ENCODE peak calls at places on chromosome 19, in four cellular contexts. G, I, Y and A are unnamed samples. For H3K4me1, the result is how much of the 10 kb centered on the place peaks cover.

GRCh38 chr19:42066075-42066754 is 3.8 kb downstream of the GRIK5 start:
- DNase-seq in G (no peak), Y (no peak), I (no peak), A (no peak)

GRCh38 chr19:46958542-46958941 is 61.1 kb upstream of the NPAS1 start:
- DNase-seq in G (no peak), Y (no peak), I (no peak), A (no peak)

GRCh38 chr19:40744554-40745401 is 5.5 kb downstream of the ACTMAP start:
- DNase-seq in G (peak), Y (no peak), I (no peak), A (no peak)

GRCh38 chr19:45767410-45767880 is 1.6 kb downstream of the SIX5 start:
- DNase-seq in G (peak), Y (no peak), I (peak), A (peak)

GRCh38 chr19:39970424-39970673 is 616 bp upstream of the PSMC4 start:
- DNase-seq in I (no peak), Y (no peak), G (no peak), A (no peak)

GRCh38 chr19:1093811-1094553 is 1.2 kb downstream of the POLR2E start:
- DNase-seq in I (no peak), G (no peak), Y (no peak), A (no peak)

GRCh38 chr19:37855098-37855497 is 51.3 kb downstream of the WDR87 start:
- DNase-seq in Y (no peak), I (peak), G (peak), A (peak)

GRCh38 chr19:28456264-28456663 is 756.7 kb downstream of the UQCRFS1 start:
- DNase-seq in I (no peak), Y (no peak), G (no peak), A (no peak)

GRCh38 chr19:45391346-45391745 is 13.5 kb downstream of the PPP1R13L start:
- DNase-seq in Y (no peak), I (no peak), G (no peak), A (no peak)

GRCh38 chr19:524062-524674 is 7.4 kb upstream of the CDC34 start:
- DNase-seq in G (no peak), Y (no peak), I (no peak), A (no peak)

GRCh38 chr19:8505680-8506401 is 3.4 kb upstream of the PRAM1 start:
- DNase-seq in Y (no peak), I (peak), G (peak), A (peak)

GRCh38 chr19:19488041-19488874 is 27.1 kb downstream of the TSSK6 start:
- DNase-seq in I (no peak), G (peak), Y (no peak), A (peak)

GRCh38 chr19:10104130-10104513 is 1.6 kb upstream of the ANGPTL6 start:
- DNase-seq in G (no peak), I (no peak), Y (no peak), A (no peak)

GRCh38 chr19:3183721-3184641 is 1.7 kb upstream of the NCLN start:
- DNase-seq in Y (no peak), I (no peak), G (no peak), A (no peak)

GRCh38 chr19:11931513-11931912 is 6.6 kb downstream of the ZNF700 start:
- DNase-seq in G (no peak), Y (no peak), I (no peak), A (no peak)

GRCh38 chr19:29855771-29856510 is 44.1 kb downstream of the CCNE1 start:
- DNase-seq in Y (no peak), G (no peak), I (no peak), A (no peak)

GRCh38 chr19:14871619-14872230 is 14.2 kb downstream of the OR7A17 start:
- DNase-seq in I (no peak), G (no peak), Y (no peak), A (no peak)

GRCh38 chr19:9597027-9597426 is 12.7 kb upstream of the ZNF121 start:
- DNase-seq in G (no peak), Y (peak), I (no peak), A (no peak)

GRCh38 chr19:47274891-47275865 is 493 bp downstream of the INAFM1 start:
- DNase-seq in I (no peak), Y (no peak), G (peak), A (peak)

GRCh38 chr19:18074192-18074591 is 12.5 kb downstream of the IL12RB1 start:
- DNase-seq in I (no peak), G (no peak), Y (no peak), A (no peak)

GRCh38 chr19:2434721-2435265 is 7.4 kb upstream of the TIMM13 start:
- DNase-seq in Y (no peak), G (no peak), I (no peak), A (no peak)

GRCh38 chr19:52993342-52994178 is 20.2 kb upstream of the ERVV-1 start:
- DNase-seq in I (peak), G (peak), Y (peak), A (peak)

GRCh38 chr19:21607453-21607852 is 102.1 kb downstream of the ZNF429 start:
- DNase-seq in Y (no peak), I (no peak), G (no peak), A (no peak)

GRCh38 chr19:52237771-52238400 is 31.5 kb upstream of the ZNF766 start:
- DNase-seq in G (peak), I (no peak), Y (peak), A (peak)

GRCh38 chr19:3176715-3177501 is 1.7 kb upstream of the S1PR4 start:
- DNase-seq in G (no peak), Y (no peak), I (no peak), A (peak)

GRCh38 chr19:30719189-30719990 is 347.2 kb downstream of the ZNF536 start:
- DNase-seq in Y (no peak), I (no peak), G (peak), A (peak)

GRCh38 chr19:3976495-3977241 is 5.8 kb upstream of the DAPK3 start:
- DNase-seq in Y (no peak), G (peak), I (no peak), A (no peak)

GRCh38 chr19:34459614-34460013 is 21.9 kb upstream of the WTIP start:
- DNase-seq in I (no peak), Y (no peak), G (no peak), A (no peak)

GRCh38 chr19:52734893-52735661 is at the start of gene ZNF611:
- DNase-seq in G (peak), Y (no peak), I (peak), A (peak)

GRCh38 chr19:31957711-31958110 is 387.7 kb upstream of the ZNF507 start:
- DNase-seq in I (no peak), G (no peak), Y (no peak), A (no peak)

GRCh38 chr19:30167206-30167903 is 204.8 kb upstream of the ZNF536 start:
- DNase-seq in G (no peak), I (no peak), Y (no peak), A (no peak)

DNA sequence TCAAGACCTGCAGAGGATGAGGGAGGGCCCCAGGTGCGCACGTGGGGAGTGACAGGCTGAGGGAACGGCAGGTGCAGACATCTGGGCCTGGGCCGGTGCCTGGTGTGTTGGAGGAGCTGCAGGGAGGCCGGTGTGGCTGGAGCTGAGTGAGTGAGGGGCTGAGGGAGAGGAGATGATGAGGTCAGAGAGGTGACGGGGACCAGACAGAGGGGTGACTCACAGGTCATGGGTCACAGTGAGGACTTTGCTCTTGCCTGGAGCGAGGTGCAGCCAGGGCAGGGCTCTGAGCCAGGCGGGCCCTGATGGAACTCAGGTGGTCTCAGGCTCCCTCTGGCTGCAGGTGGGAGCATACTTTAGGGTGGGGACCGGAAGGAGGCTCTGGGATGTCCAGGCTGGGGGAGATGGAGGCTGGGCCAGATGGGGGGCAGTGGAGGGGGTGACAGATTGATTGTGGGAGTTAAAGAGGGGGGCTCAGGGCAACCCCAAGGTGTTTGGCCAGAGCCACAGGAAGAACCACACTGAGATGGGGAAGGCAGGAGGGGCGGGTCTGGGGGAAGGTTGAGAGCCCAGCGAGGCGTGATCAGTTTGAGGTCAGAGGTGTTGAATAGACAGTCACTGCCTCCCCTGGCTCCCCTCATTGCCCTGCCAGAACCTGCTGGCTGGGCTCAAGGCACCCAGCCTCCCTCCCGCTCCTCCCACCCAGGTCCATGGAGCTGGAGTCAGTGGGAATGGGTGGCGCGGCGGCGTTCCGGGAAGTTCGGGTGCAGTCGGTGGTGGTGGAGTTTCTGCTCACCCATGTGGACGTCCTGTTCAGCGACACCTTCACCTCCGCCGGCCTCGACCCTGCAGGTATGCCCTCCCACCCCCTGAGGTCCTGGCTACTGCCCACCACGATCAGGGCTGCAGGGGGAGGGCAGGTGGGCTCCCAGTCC is 8.4 kb downstream of the ARHGAP33 start:
- DNase-seq in G (no peak), I (no peak), Y (no peak), A (no peak)
- TF ChIP-seq CTCF in G (no peak), I (no peak), Y (no peak), A (no peak)

GRCh38 chr19:54279441-54279962 is 1.4 kb downstream of the LILRB2 start:
- DNase-seq in G (no peak), I (no peak), Y (no peak), A (no peak)
- H3K4me1 ChIP-seq in G (under half), I (under half), Y (under half), A (under half)

DNA sequence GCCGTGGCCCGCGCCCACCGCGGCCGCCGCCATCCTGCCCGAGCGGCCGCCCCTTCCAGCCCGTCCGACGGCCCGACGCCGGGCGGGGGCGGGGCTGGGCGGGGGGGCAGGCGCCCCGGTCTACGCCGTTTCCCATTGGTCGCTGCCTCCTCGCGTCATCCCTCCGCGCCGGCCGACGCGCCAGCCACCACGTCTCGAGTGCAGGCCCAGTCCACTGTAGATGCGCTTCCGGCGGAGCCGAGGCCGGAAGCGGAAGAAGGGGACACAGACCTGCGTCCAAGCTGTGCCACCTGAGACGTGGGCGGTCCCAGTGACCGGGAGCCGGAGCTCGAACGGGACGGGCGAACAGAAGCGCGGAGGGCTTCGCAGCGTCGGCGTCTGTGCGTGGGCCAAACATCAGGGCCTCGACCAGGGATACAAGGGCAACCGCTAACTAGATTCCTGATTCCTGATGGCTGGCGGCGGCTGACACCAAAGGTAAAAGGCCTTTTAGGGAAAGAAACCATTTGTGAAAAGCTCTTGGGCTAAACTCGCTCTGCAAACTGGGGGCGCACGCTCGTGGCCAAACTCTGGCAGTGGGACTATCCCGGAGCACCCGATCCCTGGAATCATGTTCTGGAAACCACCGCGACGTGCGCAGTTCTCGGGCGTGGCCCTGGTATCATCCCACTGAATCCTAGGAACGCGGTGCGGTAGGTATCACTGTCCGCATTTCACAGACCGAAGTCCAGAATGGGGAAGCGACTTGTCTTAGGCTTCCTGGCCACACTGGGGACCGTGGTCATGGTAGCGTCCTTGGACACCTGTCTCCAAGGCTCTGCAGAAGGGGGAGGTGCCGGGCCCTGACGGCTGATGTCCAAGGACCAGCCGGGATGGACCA is at the start of gene SLC35E1:
- DNase-seq in Y (peak), G (peak), I (peak), A (peak)
- TF ChIP-seq CTCF in Y (no peak), G (no peak), I (no peak), A (no peak)

GRCh38 chr19:12938054-12938535 is 314 bp upstream of the CALR start:
- DNase-seq in I (peak), G (peak), Y (peak), A (peak)

GRCh38 chr19:12937243-12938053 is 961 bp upstream of the CALR start:
- DNase-seq in G (peak), Y (no peak), I (no peak), A (peak)

GRCh38 chr19:12939908-12940533 is 1.6 kb downstream of the CALR start:
- DNase-seq in I (no peak), G (no peak), Y (no peak), A (no peak)

GRCh38 chr19:12939292-12939606 is 840 bp downstream of the CALR start:
- DNase-seq in I (no peak), Y (no peak), G (peak), A (peak)

GRCh38 chr19:12938536-12939291 is at the start of gene CALR:
- DNase-seq in I (no peak), G (peak), Y (no peak), A (peak)
- H3K4me1 ChIP-seq in I (under half), G (half or more), Y (under half), A (half or more)

GRCh38 chr19:33242129-33242528 is 16.5 kb upstream of the SLC7A10 start:
- DNase-seq in Y (no peak), I (no peak), G (no peak), A (no peak)

GRCh38 chr19:33242911-33243310 is 17.3 kb upstream of the SLC7A10 start:
- DNase-seq in G (no peak), I (no peak), Y (no peak), A (no peak)

GRCh38 chr19:33241091-33241529 is 15.5 kb upstream of the SLC7A10 start:
- DNase-seq in Y (no peak), G (no peak), I (no peak), A (no peak)

GRCh38 chr19:33240181-33240771 is 14.6 kb upstream of the SLC7A10 start:
- DNase-seq in G (no peak), Y (no peak), I (no peak), A (no peak)

DNA sequence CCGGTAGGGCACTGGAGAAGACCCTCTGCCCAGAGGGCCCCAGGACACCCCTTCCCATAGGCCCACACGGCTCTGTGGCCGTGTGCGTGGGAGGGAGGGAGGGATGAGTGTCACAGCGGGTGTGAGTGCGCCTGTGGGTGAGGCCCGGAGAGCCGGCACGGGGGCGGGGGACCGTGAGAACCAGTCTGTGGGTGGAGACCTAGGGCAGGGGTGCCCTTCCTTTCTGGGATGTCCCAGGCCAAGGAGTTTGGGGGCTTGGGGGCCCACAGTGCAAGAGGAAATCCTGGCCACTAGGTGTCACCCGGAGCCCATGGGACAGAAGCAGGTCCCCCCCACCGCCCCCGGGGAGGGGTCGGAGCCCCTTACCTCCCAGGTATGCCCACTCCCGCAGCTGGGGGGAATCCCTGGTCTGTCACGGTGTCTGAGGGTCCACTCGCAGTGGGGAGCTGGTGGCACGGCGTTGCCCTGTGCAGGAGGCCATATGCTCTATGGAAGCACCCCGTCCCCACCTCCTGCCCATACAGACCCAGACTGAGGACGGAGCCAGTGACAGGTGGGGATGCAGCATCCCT is 16.0 kb upstream of the SLC7A10 start:
- DNase-seq in Y (no peak), G (peak), I (no peak), A (peak)
- TF ChIP-seq CTCF in Y (peak), G (peak), I (peak), A (peak)

GRCh38 chr19:51143486-51143885 is 1.4 kb downstream of the SIGLEC7 start:
- DNase-seq in G (no peak), I (no peak), Y (no peak), A (no peak)
- H3K4me1 ChIP-seq in G (under half), I (under half), Y (under half), A (under half)

DNA sequence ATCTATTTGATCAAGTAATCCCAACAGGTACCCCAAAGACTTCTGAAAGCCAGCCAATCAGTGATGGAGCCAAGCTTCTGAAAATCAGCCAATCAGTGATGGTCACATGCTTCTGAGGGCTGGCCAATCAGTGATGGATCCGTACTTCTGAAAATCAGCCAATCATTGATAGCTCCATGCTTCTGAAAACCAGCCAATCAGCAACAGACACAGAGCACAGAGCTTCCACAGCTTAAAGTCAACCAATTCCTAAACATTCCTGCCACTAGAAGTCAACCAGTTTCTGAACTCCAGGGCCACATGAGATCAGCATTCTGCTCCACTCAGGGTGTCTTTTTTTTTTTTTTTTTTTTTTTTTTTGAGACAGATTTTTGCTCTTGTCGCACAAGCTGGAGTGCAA is 8.2 kb upstream of the HSD17B14 start:
- DNase-seq in G (no peak), Y (no peak), I (no peak), A (no peak)
- TF ChIP-seq CTCF in G (no peak), Y (no peak), I (peak), A (no peak)

DNA sequence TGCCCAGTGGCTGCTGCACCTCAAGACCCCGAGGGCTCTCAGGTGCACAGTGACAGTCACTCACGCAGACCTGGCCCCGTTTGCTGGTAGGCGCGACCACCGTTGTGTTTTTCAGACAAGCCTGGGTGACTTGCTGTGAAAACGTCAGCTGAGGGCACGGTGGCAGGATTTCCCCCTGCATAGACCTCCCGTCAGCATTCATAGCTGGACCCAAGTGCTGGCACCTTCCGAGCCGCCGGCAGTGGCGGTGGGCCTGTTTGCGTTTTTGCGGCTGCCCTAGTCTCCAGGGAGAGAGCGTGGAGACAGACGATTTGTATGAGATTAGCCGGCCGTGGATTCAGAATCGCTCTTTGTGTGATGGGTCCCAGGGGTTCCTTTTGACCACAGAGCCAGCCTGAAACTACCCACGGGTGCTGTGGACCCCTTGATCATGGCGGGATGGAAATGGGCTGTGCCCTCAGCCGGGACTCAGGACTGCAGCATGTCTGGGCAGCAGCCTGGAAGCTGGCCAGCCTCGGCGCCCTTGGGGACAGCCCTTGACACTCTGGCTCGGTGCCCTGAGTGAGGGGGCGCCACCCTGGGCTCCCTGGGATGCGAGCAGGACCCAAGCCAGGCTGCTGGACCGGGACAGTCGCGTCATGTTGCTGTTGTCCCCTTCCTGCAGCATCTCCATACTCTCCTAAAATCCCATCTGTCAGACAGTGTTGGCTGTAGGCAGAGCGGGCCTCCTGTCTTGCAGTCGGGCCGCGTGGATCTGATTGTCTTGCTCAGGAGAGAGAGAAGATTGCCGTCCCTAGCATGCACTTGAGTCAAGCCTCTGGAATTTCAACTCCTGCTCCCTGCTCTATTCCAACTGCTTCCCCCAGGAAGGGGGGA is 8.6 kb downstream of the KDM4B start:
- DNase-seq in Y (no peak), G (no peak), I (no peak), A (peak)
- H3K4me1 ChIP-seq in Y (under half), G (half or more), I (under half), A (under half)